ENCODE peak calls at places on chromosomes 6 and 20, in nine cellular contexts. One of them, this sample, is unnamed.

GRCh38 chr6:130944486-130944885 is 117.3 kb downstream of the SMLR1 start:
- DNase-seq in lower lobe of right lung: no peak
- DNase-seq in BE2C: no peak
- DNase-seq in SK-N-SH: no peak
- DNase-seq in heart left ventricle: no peak
- DNase-seq in neural progenitor cell: no peak
- DNase-seq in lower leg skin: no peak
- DNase-seq in PC-9: no peak
- DNase-seq in AG10803: no peak
- DNase-seq in this sample: no peak

GRCh38 chr6:152261179-152261578 is 376.0 kb downstream of the SYNE1 start:
- DNase-seq in lower lobe of right lung: no peak
- DNase-seq in BE2C: no peak
- DNase-seq in SK-N-SH: no peak
- DNase-seq in heart left ventricle: no peak
- DNase-seq in neural progenitor cell: peak; percentile 3
- DNase-seq in lower leg skin: no peak
- DNase-seq in PC-9: no peak
- DNase-seq in AG10803: peak; percentile 69
- DNase-seq in this sample: no peak

GRCh38 chr6:40440083-40440482 is 147.1 kb downstream of the LRFN2 start:
- DNase-seq in lower lobe of right lung: no peak
- DNase-seq in BE2C: no peak
- DNase-seq in SK-N-SH: no peak
- DNase-seq in heart left ventricle: no peak
- DNase-seq in neural progenitor cell: no peak
- DNase-seq in lower leg skin: no peak
- DNase-seq in PC-9: no peak
- DNase-seq in AG10803: no peak
- DNase-seq in this sample: no peak

GRCh38 chr6:159929819-159930218 is 39.0 kb downstream of the MAS1 start:
- DNase-seq in lower lobe of right lung: no peak
- DNase-seq in BE2C: peak; percentile 53
- DNase-seq in SK-N-SH: no peak
- DNase-seq in heart left ventricle: peak; percentile 36
- DNase-seq in neural progenitor cell: no peak
- DNase-seq in lower leg skin: peak; percentile 81
- DNase-seq in PC-9: no peak
- DNase-seq in AG10803: no peak
- DNase-seq in this sample: peak; percentile 47

GRCh38 chr6:57248311-57248895 is 26.3 kb upstream of the RAB23 start:
- DNase-seq in lower lobe of right lung: no peak
- DNase-seq in BE2C: peak; percentile 38
- DNase-seq in SK-N-SH: no peak
- DNase-seq in heart left ventricle: no peak
- DNase-seq in neural progenitor cell: no peak
- DNase-seq in lower leg skin: no peak
- DNase-seq in PC-9: no peak
- DNase-seq in AG10803: no peak
- DNase-seq in this sample: no peak

GRCh38 chr6:43009124-43009523 is 4.6 kb downstream of the MEA1 start:
- DNase-seq in lower lobe of right lung: no peak
- DNase-seq in BE2C: peak; percentile 76
- DNase-seq in SK-N-SH: peak; percentile 69
- DNase-seq in heart left ventricle: peak; percentile 65
- DNase-seq in neural progenitor cell: peak; percentile 23
- DNase-seq in lower leg skin: no peak
- DNase-seq in PC-9: no peak
- DNase-seq in AG10803: peak; percentile 40
- DNase-seq in this sample: peak; percentile 46

GRCh38 chr6:169626169-169626833 is 75.5 kb downstream of the WDR27 start:
- DNase-seq in lower lobe of right lung: peak; percentile 27
- DNase-seq in BE2C: no peak
- DNase-seq in SK-N-SH: no peak
- DNase-seq in heart left ventricle: no peak
- DNase-seq in neural progenitor cell: no peak
- DNase-seq in lower leg skin: no peak
- DNase-seq in PC-9: no peak
- DNase-seq in AG10803: no peak
- DNase-seq in this sample: no peak

GRCh38 chr20:39849664-39850063 is 839.4 kb downstream of the MAFB start:
- DNase-seq in lower lobe of right lung: peak; percentile 67
- DNase-seq in BE2C: peak; percentile 64
- DNase-seq in SK-N-SH: peak; percentile 70
- DNase-seq in heart left ventricle: peak; percentile 93
- DNase-seq in neural progenitor cell: no peak
- DNase-seq in lower leg skin: peak; percentile 92
- DNase-seq in PC-9: no peak
- DNase-seq in AG10803: peak; percentile 95
- DNase-seq in this sample: peak; percentile 71

GRCh38 chr6:1704711-1705110 is 95.0 kb downstream of the FOXC1 start:
- DNase-seq in lower lobe of right lung: no peak
- DNase-seq in BE2C: no peak
- DNase-seq in SK-N-SH: no peak
- DNase-seq in heart left ventricle: no peak
- DNase-seq in neural progenitor cell: no peak
- DNase-seq in lower leg skin: no peak
- DNase-seq in PC-9: no peak
- DNase-seq in AG10803: no peak
- DNase-seq in this sample: no peak

GRCh38 chr6:124714728-124715127 is 247.5 kb upstream of the RNF217 start:
- DNase-seq in lower lobe of right lung: no peak
- DNase-seq in BE2C: no peak
- DNase-seq in SK-N-SH: no peak
- DNase-seq in heart left ventricle: no peak
- DNase-seq in neural progenitor cell: no peak
- DNase-seq in lower leg skin: no peak
- DNase-seq in PC-9: no peak
- DNase-seq in AG10803: no peak
- DNase-seq in this sample: no peak

GRCh38 chr6:158849899-158850806 is 31.0 kb upstream of the EZR start:
- DNase-seq in lower lobe of right lung: no peak
- DNase-seq in BE2C: no peak
- DNase-seq in SK-N-SH: no peak
- DNase-seq in heart left ventricle: no peak
- DNase-seq in neural progenitor cell: no peak
- DNase-seq in lower leg skin: no peak
- DNase-seq in PC-9: peak; percentile 100
- DNase-seq in AG10803: peak; percentile 94
- DNase-seq in this sample: peak; percentile 66

GRCh38 chr6:25132934-25133333 is 146.2 kb upstream of the CARMIL1 start:
- DNase-seq in lower lobe of right lung: no peak
- DNase-seq in BE2C: no peak
- DNase-seq in SK-N-SH: no peak
- DNase-seq in heart left ventricle: no peak
- DNase-seq in neural progenitor cell: no peak
- DNase-seq in lower leg skin: no peak
- DNase-seq in PC-9: no peak
- DNase-seq in AG10803: no peak
- DNase-seq in this sample: no peak

GRCh38 chr6:112620832-112621569 is 273.9 kb downstream of the RFPL4B start:
- DNase-seq in lower lobe of right lung: no peak
- DNase-seq in BE2C: no peak
- DNase-seq in SK-N-SH: no peak
- DNase-seq in heart left ventricle: no peak
- DNase-seq in neural progenitor cell: no peak
- DNase-seq in lower leg skin: no peak
- DNase-seq in PC-9: no peak
- DNase-seq in AG10803: peak; percentile 9
- DNase-seq in this sample: no peak

GRCh38 chr6:112622036-112622435 is 274.9 kb downstream of the RFPL4B start:
- DNase-seq in lower lobe of right lung: no peak
- DNase-seq in BE2C: no peak
- DNase-seq in SK-N-SH: no peak
- DNase-seq in heart left ventricle: no peak
- DNase-seq in neural progenitor cell: no peak
- DNase-seq in lower leg skin: no peak
- DNase-seq in PC-9: no peak
- DNase-seq in AG10803: peak; percentile 38
- DNase-seq in this sample: no peak

DNA sequence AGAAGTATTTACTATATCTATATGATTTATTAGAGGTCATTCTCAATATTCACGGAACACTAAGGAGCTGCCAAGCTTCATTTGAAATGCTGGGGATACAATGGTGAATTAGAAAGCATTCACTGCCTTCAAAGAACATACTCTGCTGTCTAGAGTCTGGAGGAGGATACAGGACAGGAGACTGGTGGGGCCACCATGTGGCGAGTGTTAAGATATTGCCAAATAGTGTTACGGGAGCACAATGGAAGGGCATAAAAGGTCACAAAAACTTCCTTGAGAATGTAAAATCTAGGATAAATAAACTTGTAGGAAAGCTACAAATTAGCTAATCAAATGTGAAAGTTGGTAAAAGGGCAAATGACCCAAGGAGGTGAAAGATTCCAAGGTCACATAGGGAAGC is 271.7 kb downstream of the RFPL4B start:
- DNase-seq in lower lobe of right lung: no peak
- DNase-seq in BE2C: peak; percentile 24
- DNase-seq in SK-N-SH: peak; percentile 11
- DNase-seq in heart left ventricle: no peak
- DNase-seq in neural progenitor cell: peak; percentile 50
- DNase-seq in lower leg skin: no peak
- DNase-seq in PC-9: peak; percentile 32
- DNase-seq in AG10803: peak; percentile 39
- DNase-seq in this sample: no peak
- TF ChIP-seq CTCF in lower lobe of right lung: no peak
- TF ChIP-seq CTCF in BE2C: peak; percentile 51
- TF ChIP-seq CTCF in SK-N-SH: peak; percentile 37
- TF ChIP-seq CTCF in heart left ventricle: no peak
- TF ChIP-seq CTCF in neural progenitor cell: peak; percentile 52
- TF ChIP-seq CTCF in lower leg skin: no peak
- TF ChIP-seq CTCF in PC-9: no peak
- TF ChIP-seq CTCF in AG10803: peak; percentile 40
- TF ChIP-seq CTCF in this sample: no peak

GRCh38 chr6:54135665-54136370 is 24.6 kb downstream of the MLIP start:
- DNase-seq in lower lobe of right lung: no peak
- DNase-seq in BE2C: no peak
- DNase-seq in SK-N-SH: no peak
- DNase-seq in heart left ventricle: no peak
- DNase-seq in neural progenitor cell: no peak
- DNase-seq in lower leg skin: no peak
- DNase-seq in PC-9: no peak
- DNase-seq in AG10803: peak; percentile 47
- DNase-seq in this sample: no peak
- H3K4me3 ChIP-seq in lower lobe of right lung: no peak overlapping the region
- H3K4me3 ChIP-seq in BE2C: no peak overlapping the region
- H3K4me3 ChIP-seq in SK-N-SH: no peak overlapping the region
- H3K4me3 ChIP-seq in heart left ventricle: no peak overlapping the region
- H3K4me3 ChIP-seq in neural progenitor cell: no peak overlapping the region
- H3K4me3 ChIP-seq in lower leg skin: no peak overlapping the region
- H3K4me3 ChIP-seq in PC-9: no peak overlapping the region
- H3K4me3 ChIP-seq in AG10803: no peak overlapping the region
- H3K4me3 ChIP-seq in this sample: no peak overlapping the region

GRCh38 chr20:2713285-2713684 is 20.7 kb downstream of the EBF4 start:
- DNase-seq in lower lobe of right lung: no peak
- DNase-seq in BE2C: no peak
- DNase-seq in SK-N-SH: no peak
- DNase-seq in heart left ventricle: no peak
- DNase-seq in neural progenitor cell: no peak
- DNase-seq in lower leg skin: peak; percentile 6
- DNase-seq in PC-9: no peak
- DNase-seq in AG10803: no peak
- DNase-seq in this sample: no peak
- TF ChIP-seq CTCF in lower lobe of right lung: peak; percentile 19
- TF ChIP-seq CTCF in BE2C: peak; percentile 51
- TF ChIP-seq CTCF in SK-N-SH: peak; percentile 27
- TF ChIP-seq CTCF in heart left ventricle: no peak
- TF ChIP-seq CTCF in neural progenitor cell: peak; percentile 39
- TF ChIP-seq CTCF in lower leg skin: no peak
- TF ChIP-seq CTCF in PC-9: no peak
- TF ChIP-seq CTCF in AG10803: peak; percentile 40
- TF ChIP-seq CTCF in this sample: no peak

GRCh38 chr20:1383621-1384404 is 9.0 kb downstream of the FKBP1A start:
- DNase-seq in lower lobe of right lung: no peak
- DNase-seq in BE2C: no peak
- DNase-seq in SK-N-SH: no peak
- DNase-seq in heart left ventricle: no peak
- DNase-seq in neural progenitor cell: no peak
- DNase-seq in lower leg skin: peak; percentile 31
- DNase-seq in PC-9: no peak
- DNase-seq in AG10803: no peak
- DNase-seq in this sample: no peak

GRCh38 chr20:1377984-1378742 is 14.7 kb downstream of the FKBP1A start:
- DNase-seq in lower lobe of right lung: no peak
- DNase-seq in BE2C: no peak
- DNase-seq in SK-N-SH: no peak
- DNase-seq in heart left ventricle: no peak
- DNase-seq in neural progenitor cell: no peak
- DNase-seq in lower leg skin: no peak
- DNase-seq in PC-9: peak; percentile 72
- DNase-seq in AG10803: peak; percentile 49
- DNase-seq in this sample: no peak

GRCh38 chr20:1386323-1386722 is 6.5 kb downstream of the FKBP1A start:
- DNase-seq in lower lobe of right lung: no peak
- DNase-seq in BE2C: no peak
- DNase-seq in SK-N-SH: no peak
- DNase-seq in heart left ventricle: no peak
- DNase-seq in neural progenitor cell: no peak
- DNase-seq in lower leg skin: peak; percentile 18
- DNase-seq in PC-9: no peak
- DNase-seq in AG10803: no peak
- DNase-seq in this sample: no peak

GRCh38 chr20:1382670-1383069 is 10.2 kb downstream of the FKBP1A start:
- DNase-seq in lower lobe of right lung: no peak
- DNase-seq in BE2C: no peak
- DNase-seq in SK-N-SH: no peak
- DNase-seq in heart left ventricle: no peak
- DNase-seq in neural progenitor cell: no peak
- DNase-seq in lower leg skin: peak; percentile 49
- DNase-seq in PC-9: no peak
- DNase-seq in AG10803: no peak
- DNase-seq in this sample: no peak

DNA sequence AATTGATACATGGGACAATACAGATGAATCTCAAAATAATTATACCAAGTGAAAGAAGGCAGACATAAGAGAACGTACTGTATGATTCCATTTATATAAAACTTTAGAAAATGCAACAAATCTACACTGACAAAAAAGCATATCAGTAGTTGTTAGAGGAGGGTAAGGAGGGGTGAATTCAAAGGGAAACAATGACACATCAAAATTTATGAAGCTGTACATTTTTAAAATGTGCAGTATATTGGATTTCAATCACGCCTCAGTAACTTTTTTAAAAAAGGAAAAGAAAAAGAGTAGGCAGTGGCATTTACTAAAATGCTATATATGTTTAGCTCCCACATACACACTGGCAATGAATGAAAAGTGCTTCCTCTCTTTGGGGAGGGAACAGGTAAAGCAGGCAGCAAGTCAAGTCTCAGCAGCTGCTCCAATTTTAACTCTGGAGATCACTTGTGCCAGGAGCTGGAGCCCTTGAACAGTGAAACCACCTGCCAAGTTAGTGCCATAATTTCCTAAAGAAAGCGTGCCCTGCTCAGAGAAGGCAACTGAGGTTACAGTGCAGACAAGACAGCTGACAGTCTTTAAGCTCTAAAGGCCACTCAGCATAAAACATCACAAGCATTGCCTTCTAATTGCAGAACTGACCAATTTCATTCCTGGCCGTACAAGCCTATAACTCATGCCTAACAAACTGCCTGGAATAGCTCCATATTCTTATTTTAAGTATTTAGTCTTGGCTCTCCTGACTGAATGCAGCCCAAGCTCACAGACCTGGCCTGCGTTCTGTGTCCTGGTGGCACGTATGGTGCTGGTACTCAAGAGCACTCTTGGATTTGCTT is 10.9 kb downstream of the FKBP1A start:
- DNase-seq in lower lobe of right lung: no peak
- DNase-seq in BE2C: no peak
- DNase-seq in SK-N-SH: no peak
- DNase-seq in heart left ventricle: no peak
- DNase-seq in neural progenitor cell: no peak
- DNase-seq in lower leg skin: no peak
- DNase-seq in PC-9: no peak
- DNase-seq in AG10803: peak; percentile 56
- DNase-seq in this sample: no peak
- H3K4me3 ChIP-seq in lower lobe of right lung: no peak overlapping the region
- H3K4me3 ChIP-seq in BE2C: no peak overlapping the region
- H3K4me3 ChIP-seq in SK-N-SH: no peak overlapping the region
- H3K4me3 ChIP-seq in heart left ventricle: no peak overlapping the region
- H3K4me3 ChIP-seq in neural progenitor cell: no peak overlapping the region
- H3K4me3 ChIP-seq in lower leg skin: no peak overlapping the region
- H3K4me3 ChIP-seq in PC-9: no peak overlapping the region
- H3K4me3 ChIP-seq in AG10803: no peak overlapping the region
- H3K4me3 ChIP-seq in this sample: no peak overlapping the region

This sample was measured in body of pancreas.